ENCODE peak calls at places on chromosomes 13 and 19, in six cellular contexts. A is CD8-positive, alpha-beta T cell; U is right cardiac atrium; Y is uterus; C is testis; F is foreskin keratinocyte. N is an unnamed sample. For H3K4me1 and H3K27me3, the result is how much of the 10 kb centered on the place peaks cover.

GRCh38 chr19:31289381-31289880 is 59.8 kb downstream of the TSHZ3 start:
- DNase-seq in A (no peak), U (no peak), Y (no peak), C (no peak), F (no peak), N (no peak)

GRCh38 chr19:19591133-19591825 is 27.2 kb downstream of the PBX4 start:
- DNase-seq in A (peak), U (no peak), Y (no peak), C (no peak), F (peak), N (no peak)

GRCh38 chr13:107251321-107251720 is 683.4 kb upstream of the ARGLU1 start:
- DNase-seq in A (no peak), U (no peak), Y (no peak), C (no peak), F (no peak), N (no peak)

GRCh38 chr13:50589139-50589538 is 254.4 kb downstream of the DLEU7 start:
- DNase-seq in A (no peak), U (no peak), Y (no peak), C (no peak), F (peak), N (no peak)

GRCh38 chr13:50129065-50129922 is 114.0 kb downstream of the KCNRG start:
- DNase-seq in A (no peak), U (no peak), Y (peak), C (no peak), F (no peak), N (no peak)

GRCh38 chr13:30787747-30788535 is 52.6 kb downstream of the ALOX5AP start:
- DNase-seq in A (no peak), U (no peak), Y (no peak), C (no peak), F (no peak), N (no peak)

GRCh38 chr19:51784922-51785690 is 9.9 kb upstream of the FPR3 start:
- DNase-seq in A (no peak), U (peak), Y (peak), C (peak), F (peak), N (no peak)

GRCh38 chr19:49533551-49534488 is 6.0 kb downstream of the RCN3 start:
- DNase-seq in A (peak), U (peak), Y (peak), C (peak), F (no peak), N (peak)

GRCh38 chr19:2478324-2478755 is 2.4 kb downstream of the GADD45B start:
- DNase-seq in A (peak), U (peak), Y (peak), C (peak), F (no peak), N (peak)

GRCh38 chr13:44932850-44933251 is 56.4 kb downstream of the NUFIP1 start:
- DNase-seq in A (no peak), U (peak), Y (peak), C (no peak), F (no peak), N (no peak)
- H3K4me1 ChIP-seq in A (under half), U (under half), Y (under half), C (under half), F (under half), N (under half)

GRCh38 chr13:110282316-110282841 is 24.6 kb downstream of the COL4A1 start:
- DNase-seq in A (no peak), U (no peak), Y (no peak), C (no peak), F (no peak), N (no peak)

GRCh38 chr13:110284809-110285519 is 22.0 kb downstream of the COL4A1 start:
- DNase-seq in A (no peak), U (no peak), Y (no peak), C (no peak), F (no peak), N (no peak)

GRCh38 chr13:110285991-110286923 is 20.7 kb downstream of the COL4A1 start:
- DNase-seq in A (no peak), U (no peak), Y (no peak), C (no peak), F (no peak), N (no peak)

GRCh38 chr13:110281736-110282135 is 25.2 kb downstream of the COL4A1 start:
- DNase-seq in A (no peak), U (no peak), Y (peak), C (no peak), F (no peak), N (no peak)

DNA sequence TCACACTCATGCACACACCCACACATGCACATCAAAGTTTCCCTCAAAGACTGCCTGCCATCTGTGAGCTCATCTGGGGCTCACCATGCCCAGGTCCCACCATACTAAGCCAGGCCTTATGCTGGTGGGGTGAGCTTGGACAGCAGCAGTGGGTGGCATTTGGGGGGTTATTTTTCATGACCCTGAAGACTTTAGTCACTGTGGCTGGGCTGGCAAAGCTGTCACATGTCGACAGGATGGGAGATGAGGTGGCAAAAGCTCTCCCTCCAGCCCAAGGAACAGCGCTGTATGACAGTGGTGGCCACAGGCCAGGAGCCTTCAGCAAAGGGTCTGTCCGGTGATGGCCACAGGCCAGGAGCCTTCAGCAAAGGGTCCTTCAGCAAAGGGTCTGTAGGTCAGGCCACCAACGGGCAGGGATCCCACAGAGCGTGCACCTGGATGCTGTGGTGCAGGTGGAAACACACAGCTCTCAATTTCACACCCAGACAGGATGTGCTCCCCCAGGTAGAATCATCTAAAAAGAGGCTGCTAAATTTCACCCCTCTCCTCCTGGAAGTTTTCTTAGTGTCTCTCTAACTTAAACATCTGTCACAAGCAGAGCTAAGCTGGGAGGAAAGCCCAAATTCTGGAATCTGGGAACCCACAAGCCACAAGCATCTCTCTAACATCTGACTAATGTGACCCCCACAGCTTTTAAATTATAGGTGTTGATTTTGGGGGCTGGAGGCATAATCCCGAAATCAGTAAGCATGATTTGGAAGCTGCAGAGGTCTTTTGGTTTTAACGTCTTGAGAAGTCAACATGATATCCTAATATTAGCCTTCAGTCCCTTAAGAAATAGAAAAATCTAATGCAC is 23.1 kb downstream of the COL4A1 start:
- DNase-seq in A (no peak), U (no peak), Y (no peak), C (no peak), F (no peak), N (no peak)
- H3K27me3 ChIP-seq in A (under half), U (under half), Y (under half), C (under half), F (under half), N (under half)

GRCh38 chr19:46715620-46716012 is 1.3 kb downstream of the PRKD2 start:
- DNase-seq in A (no peak), U (no peak), Y (no peak), C (no peak), F (no peak), N (no peak)

GRCh38 chr19:46716672-46717033 is 261 bp downstream of the PRKD2 start:
- DNase-seq in A (no peak), U (no peak), Y (no peak), C (no peak), F (no peak), N (no peak)

GRCh38 chr19:46717034-46717715 is at the start of gene PRKD2:
- DNase-seq in A (peak), U (peak), Y (peak), C (peak), F (no peak), N (peak)

GRCh38 chr19:46714523-46715106 is 2.3 kb downstream of the PRKD2 start:
- DNase-seq in A (peak), U (no peak), Y (no peak), C (no peak), F (peak), N (peak)

GRCh38 chr19:46716013-46716671 is 772 bp downstream of the PRKD2 start:
- DNase-seq in A (no peak), U (no peak), Y (no peak), C (no peak), F (no peak), N (no peak)
- H3K27ac ChIP-seq in A (peak), U (peak), Y (peak), C (peak), F (peak), N (peak)

GRCh38 chr13:98652721-98653470 is 76.0 kb upstream of the STK24 start:
- DNase-seq in A (no peak), U (no peak), Y (no peak), C (no peak), F (no peak), N (no peak)

GRCh38 chr13:98653471-98653985 is 76.6 kb upstream of the STK24 start:
- DNase-seq in A (peak), U (peak), Y (peak), C (peak), F (no peak), N (peak)

GRCh38 chr13:98649861-98650260 is 73.0 kb upstream of the STK24 start:
- DNase-seq in A (no peak), U (no peak), Y (no peak), C (no peak), F (no peak), N (no peak)

GRCh38 chr13:98650376-98651107 is 73.6 kb upstream of the STK24 start:
- DNase-seq in A (no peak), U (no peak), Y (no peak), C (no peak), F (no peak), N (no peak)

GRCh38 chr13:98651716-98652115 is 74.8 kb upstream of the STK24 start:
- DNase-seq in A (no peak), U (no peak), Y (no peak), C (no peak), F (no peak), N (no peak)
- H3K4me1 ChIP-seq in A (under half), U (under half), Y (under half), C (under half), F (under half), N (under half)

GRCh38 chr19:38650911-38651584 is 3.6 kb downstream of the ACTN4 start:
- DNase-seq in A (no peak), U (peak), Y (peak), C (no peak), F (no peak), N (no peak)
- H3K27me3 ChIP-seq in A (under half), U (under half), Y (under half), C (under half), F (under half), N (under half)